ENCODE peak calls at places on chromosomes 5 and 9, in six cellular contexts. L, D, U, Y, C and J are unnamed samples.

GRCh38 chr9:91421987-91422765 is 1.5 kb downstream of the NFIL3 start:
- DNase-seq in L (peak; percentile 5), D (no peak), U (no peak), Y (no peak), C (no peak), J (peak; percentile 40)

GRCh38 chr9:27791311-27791710 is 218.0 kb upstream of the C9orf72 start:
- DNase-seq in L (no peak), D (no peak), U (no peak), Y (no peak), C (no peak), J (peak; percentile 21)

GRCh38 chr5:67160985-67161384 is 35.6 kb downstream of the CD180 start:
- DNase-seq in L (no peak), D (peak; percentile 12), U (no peak), Y (no peak), C (no peak), J (peak; percentile 27)

GRCh38 chr9:31323726-31324444 is 1060.6 kb upstream of the ACO1 start:
- DNase-seq in L (no peak), D (no peak), U (no peak), Y (no peak), C (no peak), J (peak; percentile 46)

GRCh38 chr9:115275753-115276152 is 157.8 kb upstream of the TNC start:
- DNase-seq in L (no peak), D (no peak), U (no peak), Y (no peak), C (no peak), J (no peak)

GRCh38 chr5:52859619-52860018 is 71.9 kb downstream of the ITGA1 start:
- DNase-seq in L (no peak), D (no peak), U (no peak), Y (no peak), C (no peak), J (no peak)

GRCh38 chr5:40333459-40334241 is 346.1 kb upstream of the PTGER4 start:
- DNase-seq in L (no peak), D (no peak), U (no peak), Y (no peak), C (no peak), J (no peak)

GRCh38 chr9:119268985-119269384 is 100.2 kb downstream of the BRINP1 start:
- DNase-seq in L (no peak), D (no peak), U (no peak), Y (no peak), C (no peak), J (no peak)